ENCODE peak calls at places on chromosomes 16 and 17, in five cellular contexts. Z is left ventricle myocardium inferior, I is colonic mucosa, L is uterus, B is cardiac fibroblast. F is an unnamed sample.

GRCh38 chr16:87218281-87219055 is 98.7 kb downstream of the C16orf95 start:
- DNase-seq in B (no peak), I (no peak), L (no peak), Z (no peak), F (no peak)

GRCh38 chr16:22671301-22672076 is 142.5 kb upstream of the HS3ST2 start:
- DNase-seq in Z (no peak), L (no peak), I (no peak), B (peak), F (no peak)

GRCh38 chr17:14664511-14664910 is 363.6 kb downstream of the HS3ST3B1 start:
- DNase-seq in I (no peak), Z (no peak), L (no peak), B (no peak), F (no peak)

GRCh38 chr16:24088011-24088410 is 168.1 kb upstream of the CACNG3 start:
- DNase-seq in I (no peak), B (no peak), Z (no peak), L (no peak), F (no peak)

GRCh38 chr17:76273923-76274558 is 8.9 kb downstream of the UBALD2 start:
- DNase-seq in I (no peak), L (no peak), B (no peak), Z (no peak), F (no peak)

GRCh38 chr17:8941980-8942617 is 23.4 kb downstream of the PIK3R5 start:
- DNase-seq in L (no peak), I (no peak), Z (no peak), B (no peak), F (no peak)

GRCh38 chr16:17921357-17921978 is 415.1 kb downstream of the NPIPA8 start:
- DNase-seq in B (no peak), Z (no peak), L (no peak), I (peak), F (no peak)

GRCh38 chr16:10368984-10369551 is 16.8 kb upstream of the ATF7IP2 start:
- DNase-seq in I (no peak), Z (no peak), B (no peak), L (no peak), F (no peak)

GRCh38 chr17:14434506-14434905 is 133.6 kb downstream of the HS3ST3B1 start:
- DNase-seq in L (no peak), B (no peak), Z (no peak), I (no peak), F (no peak)

GRCh38 chr17:29612094-29612403 is 10.7 kb downstream of the CORO6 start:
- DNase-seq in B (no peak), I (no peak), L (no peak), Z (no peak), F (no peak)

GRCh38 chr16:67393111-67393789 is at the start of gene TPPP3:
- DNase-seq in I (peak), B (peak), L (peak), Z (peak), F (peak)

GRCh38 chr16:30875881-30876791 is 17.7 kb downstream of the BCL7C start:
- DNase-seq in I (peak), L (no peak), B (peak), Z (no peak), F (no peak)

GRCh38 chr17:17780941-17781590 is 55.7 kb downstream of the SREBF1 start:
- DNase-seq in B (peak), L (peak), I (peak), Z (no peak), F (no peak)
- TF ChIP-seq CTCF in B (no peak), L (peak), I (no peak), Z (no peak), F (no peak)

GRCh38 chr17:82091264-82092066 is 6.6 kb downstream of the FASN start:
- DNase-seq in Z (peak), L (no peak), B (no peak), I (no peak), F (peak)

GRCh38 chr17:82090549-82091263 is 7.3 kb downstream of the FASN start:
- DNase-seq in B (no peak), Z (peak), L (no peak), I (no peak), F (no peak)

GRCh38 chr17:82092628-82092994 is 5.4 kb downstream of the FASN start:
- DNase-seq in L (no peak), I (no peak), Z (peak), B (no peak), F (peak)

GRCh38 chr17:82092995-82093751 is 4.9 kb downstream of the FASN start:
- DNase-seq in L (no peak), B (no peak), I (no peak), Z (peak), F (peak)

GRCh38 chr17:82092094-82092586 is 5.9 kb downstream of the FASN start:
- DNase-seq in I (no peak), B (no peak), Z (peak), L (no peak), F (no peak)
- TF ChIP-seq CTCF in I (no peak), B (no peak), Z (no peak), L (no peak), F (no peak)

GRCh38 chr17:34318474-34318873 is 761 bp upstream of the CCL8 start:
- DNase-seq in I (no peak), Z (no peak), L (no peak), B (no peak), F (no peak)
- TF ChIP-seq CTCF in I (no peak), Z (no peak), L (no peak), B (peak), F (no peak)

GRCh38 chr16:46607529-46607928 is 13.7 kb downstream of the SHCBP1 start:
- DNase-seq in L (no peak), B (peak), I (no peak), Z (no peak), F (no peak)
- TF ChIP-seq CTCF in L (peak), B (peak), I (peak), Z (peak), F (no peak)

GRCh38 chr17:39981207-39982068 is 831 bp downstream of the PSMD3 start:
- DNase-seq in I (no peak), L (no peak), B (no peak), Z (no peak), F (no peak)
- TF ChIP-seq CTCF in I (no peak), L (no peak), B (no peak), Z (no peak), F (no peak)

DNA sequence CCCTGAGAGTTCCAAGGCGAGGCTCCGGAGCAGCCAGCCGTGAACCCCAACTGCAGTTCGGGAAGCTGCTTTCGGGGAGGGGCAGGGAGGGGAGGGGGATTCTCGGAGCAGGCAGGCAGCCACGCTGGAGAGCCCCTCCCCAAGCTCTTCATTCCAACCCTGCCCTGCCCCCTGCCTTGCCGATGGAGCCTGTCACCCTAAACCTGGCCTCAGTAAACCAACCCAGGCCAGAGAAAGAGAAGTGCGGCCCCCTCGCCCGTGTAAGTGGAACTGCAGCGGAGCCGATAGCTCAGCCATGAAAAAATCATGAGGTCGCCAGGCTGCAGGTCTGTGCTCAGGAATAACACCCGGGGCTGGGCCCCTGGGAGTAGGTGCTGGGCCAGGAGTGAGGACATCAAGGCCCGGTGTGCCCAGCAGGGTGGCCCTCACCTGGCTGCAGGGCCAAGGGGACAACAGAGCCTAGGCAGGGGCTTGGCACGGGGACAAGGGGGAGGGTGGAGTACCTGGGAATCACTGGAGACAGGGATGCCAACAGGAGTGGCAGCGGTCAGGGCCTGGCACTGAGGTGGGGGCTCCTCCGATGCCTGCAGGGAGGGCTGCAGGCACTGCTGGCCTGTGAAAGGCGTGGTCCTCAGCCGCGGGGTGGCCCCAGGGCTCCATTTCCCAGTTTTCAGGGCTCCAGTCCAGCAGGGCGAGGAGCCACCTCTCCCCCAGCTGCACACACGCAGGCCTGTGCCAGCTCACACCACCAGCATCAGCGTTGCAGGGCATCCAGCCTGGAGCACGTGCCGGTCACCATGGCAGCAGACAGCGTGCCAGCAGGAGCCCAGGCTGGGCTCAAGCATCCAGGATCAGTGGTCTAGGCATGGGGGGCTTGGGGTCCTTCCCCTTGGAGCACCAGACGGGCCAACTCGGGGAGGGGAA is 4.8 kb upstream of the FSCN2 start:
- DNase-seq in I (no peak), L (no peak), Z (no peak), B (peak), F (no peak)
- TF ChIP-seq CTCF in I (no peak), L (no peak), Z (no peak), B (peak), F (no peak)

GRCh38 chr16:85119333-85120005 is 7.2 kb upstream of the CIBAR2 start:
- DNase-seq in B (no peak), Z (no peak), I (no peak), L (no peak), F (no peak)
- TF ChIP-seq CTCF in B (no peak), Z (no peak), I (no peak), L (no peak), F (no peak)

DNA sequence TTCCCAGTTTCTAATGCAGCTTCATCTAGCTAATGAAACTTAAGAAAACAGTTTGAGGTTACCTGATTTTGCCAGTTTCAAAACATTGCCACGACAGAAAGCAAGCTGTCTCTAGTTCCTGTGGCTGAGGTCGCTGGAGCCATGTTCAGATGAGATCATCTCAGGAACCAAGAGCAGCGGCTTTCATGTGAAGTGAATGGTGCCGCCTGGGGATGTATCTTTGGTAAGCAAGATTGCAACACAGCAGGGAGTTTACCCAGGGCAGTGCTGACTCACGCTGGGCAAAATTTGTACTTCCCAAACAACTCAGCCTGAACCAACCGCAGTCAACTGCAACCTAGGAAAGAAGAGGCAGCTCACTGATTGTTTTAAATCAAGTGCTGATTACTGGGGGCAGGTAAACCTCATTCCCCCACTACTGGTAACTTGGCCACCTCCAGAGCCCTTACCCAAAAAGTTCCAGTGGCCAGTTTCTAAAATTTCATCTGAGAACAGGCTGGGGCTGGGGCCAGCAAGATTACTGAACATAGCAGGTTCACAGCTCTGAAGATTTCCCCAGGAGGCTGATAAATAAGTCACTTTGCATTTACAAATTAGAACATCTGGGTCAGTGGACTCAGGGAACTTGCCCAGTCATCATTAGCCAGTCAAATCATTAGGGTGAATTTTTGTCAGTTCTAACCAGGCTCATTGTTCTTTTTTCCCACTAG is at the start of gene RFFL:
- DNase-seq in L (peak), B (peak), Z (peak), I (peak), F (peak)
- TF ChIP-seq CTCF in L (no peak), B (no peak), Z (peak), I (no peak), F (no peak)

GRCh38 chr17:44095647-44096496 is 25.3 kb downstream of the G6PC3 start:
- DNase-seq in B (peak), Z (peak), L (peak), I (peak), F (peak)
- TF ChIP-seq CTCF in B (peak), Z (peak), L (peak), I (no peak), F (no peak)

F was measured in mucosa of descending colon.